ENCODE peak calls at places on chromosomes 6 and 20, in ten cellular contexts. One of them, this sample, is unnamed.

GRCh38 chr20:51318058-51318960 is 224.2 kb downstream of the NFATC2 start:
- DNase-seq in bronchial epithelial cell: no peak
- DNase-seq in fibroblast of pulmonary artery: no peak
- DNase-seq in IMR-90: no peak
- DNase-seq in OCI-LY7: peak
- DNase-seq in uterus: no peak
- DNase-seq in left lung: no peak
- DNase-seq in cardiac muscle cell: peak
- DNase-seq in AG04450: no peak
- DNase-seq in K562: peak
- DNase-seq in this sample: no peak

GRCh38 chr6:3506751-3507388 is 50.0 kb upstream of the SLC22A23 start:
- DNase-seq in AG04450: no peak
- DNase-seq in cardiac muscle cell: no peak
- DNase-seq in bronchial epithelial cell: no peak
- DNase-seq in fibroblast of pulmonary artery: no peak
- DNase-seq in IMR-90: peak
- DNase-seq in K562: no peak
- DNase-seq in left lung: no peak
- DNase-seq in OCI-LY7: no peak
- DNase-seq in uterus: no peak
- DNase-seq in this sample: no peak

GRCh38 chr20:53413188-53413631 is 180.4 kb downstream of the ZNF217 start:
- DNase-seq in bronchial epithelial cell: peak
- DNase-seq in cardiac muscle cell: no peak
- DNase-seq in K562: peak
- DNase-seq in fibroblast of pulmonary artery: no peak
- DNase-seq in IMR-90: no peak
- DNase-seq in left lung: peak
- DNase-seq in AG04450: no peak
- DNase-seq in OCI-LY7: peak
- DNase-seq in uterus: no peak
- DNase-seq in this sample: no peak

GRCh38 chr6:40947876-40948514 is 91.0 kb downstream of the UNC5CL start:
- DNase-seq in AG04450: no peak
- DNase-seq in K562: no peak
- DNase-seq in fibroblast of pulmonary artery: peak
- DNase-seq in cardiac muscle cell: peak
- DNase-seq in IMR-90: peak
- DNase-seq in uterus: no peak
- DNase-seq in bronchial epithelial cell: peak
- DNase-seq in left lung: no peak
- DNase-seq in OCI-LY7: no peak
- DNase-seq in this sample: peak

GRCh38 chr6:127811939-127812338 is 88.9 kb downstream of the THEMIS start:
- DNase-seq in uterus: no peak
- DNase-seq in AG04450: no peak
- DNase-seq in fibroblast of pulmonary artery: no peak
- DNase-seq in cardiac muscle cell: no peak
- DNase-seq in OCI-LY7: no peak
- DNase-seq in IMR-90: no peak
- DNase-seq in bronchial epithelial cell: no peak
- DNase-seq in left lung: no peak
- DNase-seq in K562: no peak
- DNase-seq in this sample: no peak

GRCh38 chr6:82144007-82144851 is 103.3 kb downstream of the IBTK start:
- DNase-seq in cardiac muscle cell: peak
- DNase-seq in K562: peak
- DNase-seq in uterus: peak
- DNase-seq in left lung: no peak
- DNase-seq in OCI-LY7: no peak
- DNase-seq in bronchial epithelial cell: peak
- DNase-seq in AG04450: peak
- DNase-seq in IMR-90: peak
- DNase-seq in fibroblast of pulmonary artery: peak
- DNase-seq in this sample: peak

GRCh38 chr6:13648850-13649249 is 33.7 kb downstream of the NOL7 start:
- DNase-seq in bronchial epithelial cell: no peak
- DNase-seq in uterus: no peak
- DNase-seq in AG04450: no peak
- DNase-seq in OCI-LY7: no peak
- DNase-seq in K562: no peak
- DNase-seq in cardiac muscle cell: no peak
- DNase-seq in left lung: no peak
- DNase-seq in fibroblast of pulmonary artery: no peak
- DNase-seq in IMR-90: no peak
- DNase-seq in this sample: no peak

GRCh38 chr6:12606616-12607015 is 110.0 kb upstream of the PHACTR1 start:
- DNase-seq in left lung: no peak
- DNase-seq in IMR-90: no peak
- DNase-seq in AG04450: no peak
- DNase-seq in fibroblast of pulmonary artery: no peak
- DNase-seq in K562: no peak
- DNase-seq in cardiac muscle cell: no peak
- DNase-seq in OCI-LY7: no peak
- DNase-seq in bronchial epithelial cell: no peak
- DNase-seq in uterus: no peak
- DNase-seq in this sample: no peak

GRCh38 chr6:113447088-113447831 is 409.9 kb upstream of the MARCKS start:
- DNase-seq in OCI-LY7: no peak
- DNase-seq in bronchial epithelial cell: peak
- DNase-seq in fibroblast of pulmonary artery: peak
- DNase-seq in cardiac muscle cell: peak
- DNase-seq in left lung: no peak
- DNase-seq in uterus: no peak
- DNase-seq in IMR-90: peak
- DNase-seq in AG04450: peak
- DNase-seq in K562: no peak
- DNase-seq in this sample: peak

GRCh38 chr20:58553841-58554240 is 38.6 kb upstream of the APCDD1L start:
- DNase-seq in cardiac muscle cell: peak
- DNase-seq in AG04450: peak
- DNase-seq in IMR-90: peak
- DNase-seq in uterus: peak
- DNase-seq in bronchial epithelial cell: no peak
- DNase-seq in K562: no peak
- DNase-seq in fibroblast of pulmonary artery: peak
- DNase-seq in OCI-LY7: no peak
- DNase-seq in left lung: no peak
- DNase-seq in this sample: no peak

DNA sequence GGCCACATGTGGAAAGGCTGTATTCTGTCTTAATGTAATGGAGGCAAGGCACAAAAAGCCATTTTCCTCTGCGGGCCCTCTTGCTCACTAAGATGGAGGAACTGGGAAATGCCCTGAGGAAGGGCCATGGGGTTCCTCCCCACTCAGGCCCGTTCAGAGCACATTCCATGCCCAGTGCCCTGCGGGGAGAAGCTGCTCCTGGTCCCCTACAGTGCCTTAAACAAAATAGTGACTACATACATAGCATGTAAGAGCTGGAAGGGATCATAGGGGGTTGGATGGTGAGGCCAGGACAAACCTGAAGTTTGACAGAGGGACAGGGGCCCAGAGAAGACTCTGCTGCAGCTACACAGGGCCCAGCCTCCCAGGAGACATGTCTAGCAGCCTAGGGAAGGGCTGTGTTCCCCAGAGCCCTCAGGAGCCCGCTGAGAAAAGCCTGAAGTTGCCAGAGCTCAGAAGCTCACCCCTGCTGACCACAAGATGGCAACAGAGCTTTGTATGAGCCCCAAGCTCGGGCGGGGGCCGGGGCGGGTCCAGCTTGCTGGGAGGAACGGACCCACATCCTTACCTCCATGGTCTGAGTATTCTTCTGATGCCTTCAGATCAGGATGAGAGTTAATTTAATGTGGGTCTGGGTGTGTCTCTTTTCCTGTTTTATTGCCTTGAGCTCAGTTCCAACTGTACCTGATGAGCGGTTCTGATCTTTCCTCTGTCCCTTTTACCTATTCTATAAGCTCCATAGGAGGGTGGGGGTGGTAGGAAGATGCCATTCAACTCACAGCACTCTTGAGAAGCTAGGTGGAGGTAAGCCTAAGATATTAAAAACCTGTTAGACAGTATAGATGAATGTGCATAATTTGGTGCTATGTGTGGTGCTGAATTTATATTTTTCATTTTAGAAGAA is 242.9 kb downstream of the CDC5L start:
- DNase-seq in IMR-90: peak
- DNase-seq in uterus: no peak
- DNase-seq in bronchial epithelial cell: peak
- DNase-seq in OCI-LY7: peak
- DNase-seq in cardiac muscle cell: peak
- DNase-seq in left lung: no peak
- DNase-seq in fibroblast of pulmonary artery: peak
- DNase-seq in K562: peak
- DNase-seq in AG04450: peak
- DNase-seq in this sample: no peak
- TF ChIP-seq CTCF in IMR-90: peak
- TF ChIP-seq CTCF in uterus: peak
- TF ChIP-seq CTCF in bronchial epithelial cell: peak
- TF ChIP-seq CTCF in OCI-LY7: peak
- TF ChIP-seq CTCF in cardiac muscle cell: peak
- TF ChIP-seq CTCF in left lung: peak
- TF ChIP-seq CTCF in fibroblast of pulmonary artery: peak
- TF ChIP-seq CTCF in K562: peak
- TF ChIP-seq CTCF in AG04450: peak
- TF ChIP-seq CTCF in this sample: peak

DNA sequence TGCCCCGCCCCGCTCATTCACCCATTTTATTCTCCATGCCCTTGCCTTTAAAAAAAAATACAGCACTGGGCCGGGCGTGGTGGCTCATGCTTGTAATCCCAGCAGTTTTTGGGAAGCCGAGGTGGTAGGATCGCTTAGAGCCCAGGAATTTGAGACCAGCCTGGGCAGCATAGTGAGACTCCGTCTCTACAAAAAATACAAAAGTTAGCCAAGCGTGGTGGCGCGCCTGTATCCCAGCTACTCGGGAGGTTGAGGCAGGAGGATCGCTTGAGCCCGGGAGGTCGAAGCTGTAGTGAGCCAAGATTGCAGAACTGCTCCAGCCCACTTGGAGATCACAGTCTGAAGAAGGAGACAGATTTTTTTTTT is 407 bp upstream of the KIF6 start:
- DNase-seq in OCI-LY7: no peak
- DNase-seq in bronchial epithelial cell: no peak
- DNase-seq in AG04450: no peak
- DNase-seq in left lung: no peak
- DNase-seq in K562: no peak
- DNase-seq in cardiac muscle cell: no peak
- DNase-seq in IMR-90: no peak
- DNase-seq in fibroblast of pulmonary artery: no peak
- DNase-seq in uterus: no peak
- DNase-seq in this sample: no peak
- H3K4me3 ChIP-seq in OCI-LY7: peak
- H3K4me3 ChIP-seq in bronchial epithelial cell: peak
- H3K4me3 ChIP-seq in AG04450: peak
- H3K4me3 ChIP-seq in left lung: peak
- H3K4me3 ChIP-seq in K562: peak
- H3K4me3 ChIP-seq in cardiac muscle cell: no peak
- H3K4me3 ChIP-seq in IMR-90: peak
- H3K4me3 ChIP-seq in fibroblast of pulmonary artery: peak
- H3K4me3 ChIP-seq in uterus: peak
- H3K4me3 ChIP-seq in this sample: no peak

GRCh38 chr20:768426-768978 is at the start of gene SLC52A3:
- DNase-seq in IMR-90: no peak
- DNase-seq in OCI-LY7: no peak
- DNase-seq in fibroblast of pulmonary artery: no peak
- DNase-seq in uterus: peak
- DNase-seq in K562: peak
- DNase-seq in AG04450: no peak
- DNase-seq in left lung: peak
- DNase-seq in bronchial epithelial cell: peak
- DNase-seq in cardiac muscle cell: no peak
- DNase-seq in this sample: no peak
- TF ChIP-seq CTCF in IMR-90: no peak
- TF ChIP-seq CTCF in OCI-LY7: no peak
- TF ChIP-seq CTCF in fibroblast of pulmonary artery: no peak
- TF ChIP-seq CTCF in uterus: peak
- TF ChIP-seq CTCF in K562: peak
- TF ChIP-seq CTCF in AG04450: no peak
- TF ChIP-seq CTCF in left lung: no peak
- TF ChIP-seq CTCF in bronchial epithelial cell: peak
- TF ChIP-seq CTCF in cardiac muscle cell: no peak
- TF ChIP-seq CTCF in this sample: no peak

GRCh38 chr6:31829633-31830492 is 2.3 kb downstream of the HSPA1B start:
- DNase-seq in K562: peak
- DNase-seq in cardiac muscle cell: peak
- DNase-seq in uterus: peak
- DNase-seq in left lung: peak
- DNase-seq in bronchial epithelial cell: peak
- DNase-seq in IMR-90: peak
- DNase-seq in AG04450: no peak
- DNase-seq in OCI-LY7: peak
- DNase-seq in fibroblast of pulmonary artery: peak
- DNase-seq in this sample: no peak
- H3K4me3 ChIP-seq in K562: peak
- H3K4me3 ChIP-seq in cardiac muscle cell: peak
- H3K4me3 ChIP-seq in uterus: peak
- H3K4me3 ChIP-seq in left lung: peak
- H3K4me3 ChIP-seq in bronchial epithelial cell: peak
- H3K4me3 ChIP-seq in IMR-90: peak
- H3K4me3 ChIP-seq in AG04450: peak
- H3K4me3 ChIP-seq in OCI-LY7: peak
- H3K4me3 ChIP-seq in fibroblast of pulmonary artery: peak
- H3K4me3 ChIP-seq in this sample: peak

DNA sequence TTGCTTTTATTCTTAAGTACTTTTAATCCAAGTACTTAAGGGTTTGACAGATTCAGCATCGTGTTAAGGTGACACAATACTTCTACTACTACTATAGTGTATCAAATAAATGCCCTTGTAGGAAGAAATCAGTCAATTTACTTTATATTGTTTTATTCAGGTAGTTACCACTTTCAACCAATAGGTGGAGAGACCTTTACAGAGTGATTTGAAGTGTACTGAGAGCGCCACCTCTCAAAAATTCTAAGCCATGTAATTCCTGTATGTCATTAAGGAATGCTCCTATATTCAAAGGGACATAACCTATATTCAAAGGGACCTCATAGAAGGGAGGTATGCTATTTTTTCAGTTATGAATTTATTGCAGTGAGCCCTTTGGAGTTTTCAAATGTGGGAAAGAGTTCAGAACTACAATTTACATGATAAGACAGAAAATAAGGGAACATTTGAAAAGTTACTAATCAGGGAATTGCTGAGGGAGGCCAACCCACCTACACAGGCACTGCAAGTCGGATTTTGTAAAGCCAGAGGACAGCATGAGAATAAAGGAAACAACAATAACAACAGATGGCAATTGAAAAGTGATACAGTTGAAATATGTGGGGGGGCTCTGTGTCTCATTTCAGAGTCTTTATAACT is 955.6 kb downstream of the TBC1D32 start:
- DNase-seq in left lung: no peak
- DNase-seq in cardiac muscle cell: peak
- DNase-seq in fibroblast of pulmonary artery: peak
- DNase-seq in K562: peak
- DNase-seq in uterus: no peak
- DNase-seq in AG04450: no peak
- DNase-seq in IMR-90: no peak
- DNase-seq in OCI-LY7: peak
- DNase-seq in bronchial epithelial cell: peak
- DNase-seq in this sample: no peak
- TF ChIP-seq CTCF in left lung: peak
- TF ChIP-seq CTCF in cardiac muscle cell: peak
- TF ChIP-seq CTCF in fibroblast of pulmonary artery: peak
- TF ChIP-seq CTCF in K562: peak
- TF ChIP-seq CTCF in uterus: no peak
- TF ChIP-seq CTCF in AG04450: no peak
- TF ChIP-seq CTCF in IMR-90: peak
- TF ChIP-seq CTCF in OCI-LY7: peak
- TF ChIP-seq CTCF in bronchial epithelial cell: peak
- TF ChIP-seq CTCF in this sample: peak